ENCODE peak calls at places on chromosomes 7 and 10, in eight cellular contexts. W, O, K, V, I, N, S and C are unnamed samples.

GRCh38 chr7:50782376-50783208 is at the start of gene GRB10:
- DNase-seq in W (no peak), O (peak), K (peak), V (no peak), I (peak), N (peak), S (peak), C (no peak)

GRCh38 chr10:78332013-78332412 is 298.4 kb downstream of the RPS24 start:
- DNase-seq in W (no peak), O (no peak), K (no peak), V (no peak), I (no peak), N (peak), S (no peak), C (no peak)

GRCh38 chr7:54985405-54986360 is 33.1 kb upstream of the EGFR start:
- DNase-seq in W (peak), O (no peak), K (peak), V (peak), I (no peak), N (peak), S (no peak), C (no peak)

GRCh38 chr10:71255817-71256660 is 43.7 kb downstream of the UNC5B start:
- DNase-seq in W (peak), O (no peak), K (peak), V (no peak), I (no peak), N (peak), S (peak), C (no peak)

GRCh38 chr10:78953124-78954008 is 115.4 kb upstream of the ZMIZ1 start:
- DNase-seq in W (no peak), O (no peak), K (no peak), V (no peak), I (no peak), N (peak), S (peak), C (no peak)

GRCh38 chr10:9957352-9957751 is 1060.3 kb upstream of the CELF2 start:
- DNase-seq in W (no peak), O (no peak), K (peak), V (peak), I (no peak), N (peak), S (no peak), C (peak)

GRCh38 chr7:67614843-67615242 is 618.2 kb downstream of the TYW1 start:
- DNase-seq in W (no peak), O (no peak), K (no peak), V (no peak), I (no peak), N (no peak), S (no peak), C (no peak)

GRCh38 chr10:86662186-86663045 is 5.9 kb upstream of the LDB3 start:
- DNase-seq in W (no peak), O (peak), K (no peak), V (no peak), I (peak), N (no peak), S (peak), C (no peak)

GRCh38 chr7:92830532-92831110 is 5.8 kb downstream of the CDK6 start:
- DNase-seq in W (no peak), O (no peak), K (no peak), V (no peak), I (no peak), N (peak), S (no peak), C (no peak)

GRCh38 chr10:5929442-5929841 is 39.4 kb downstream of the FBH1 start:
- DNase-seq in W (no peak), O (no peak), K (no peak), V (no peak), I (no peak), N (no peak), S (no peak), C (no peak)

GRCh38 chr7:130009848-130010688 is 41.1 kb downstream of the ZC3HC1 start:
- DNase-seq in W (peak), O (no peak), K (peak), V (peak), I (no peak), N (peak), S (peak), C (peak)

GRCh38 chr7:150444674-150445365 is 5.6 kb upstream of the GIMAP8 start:
- DNase-seq in W (no peak), O (no peak), K (no peak), V (no peak), I (no peak), N (no peak), S (no peak), C (no peak)

GRCh38 chr7:128427289-128427891 is 17.6 kb upstream of the IMPDH1 start:
- DNase-seq in W (peak), O (no peak), K (peak), V (no peak), I (no peak), N (peak), S (no peak), C (no peak)

GRCh38 chr10:78579995-78580394 is 488.8 kb upstream of the ZMIZ1 start:
- DNase-seq in W (no peak), O (no peak), K (no peak), V (no peak), I (no peak), N (no peak), S (no peak), C (no peak)

GRCh38 chr7:131667699-131668098 is 111.3 kb upstream of the PODXL start:
- DNase-seq in W (no peak), O (no peak), K (no peak), V (no peak), I (no peak), N (no peak), S (no peak), C (no peak)

GRCh38 chr10:42974693-42975002 is 102.2 kb upstream of the RET start:
- DNase-seq in W (no peak), O (no peak), K (no peak), V (no peak), I (no peak), N (no peak), S (peak), C (no peak)

GRCh38 chr7:6188395-6188794 is 84.0 kb downstream of the CYTH3 start:
- DNase-seq in W (no peak), O (no peak), K (no peak), V (no peak), I (no peak), N (no peak), S (no peak), C (no peak)

GRCh38 chr7:14381306-14381705 is 391.8 kb upstream of the ETV1 start:
- DNase-seq in W (no peak), O (no peak), K (no peak), V (no peak), I (no peak), N (peak), S (no peak), C (no peak)

GRCh38 chr7:100584677-100585510 is 1.0 kb downstream of the LRCH4 start:
- DNase-seq in W (peak), O (peak), K (peak), V (no peak), I (peak), N (peak), S (peak), C (no peak)

GRCh38 chr7:82699773-82700186 is 256.2 kb upstream of the CACNA2D1 start:
- DNase-seq in W (peak), O (no peak), K (peak), V (no peak), I (no peak), N (peak), S (no peak), C (peak)

GRCh38 chr7:111082351-111082750 is 8.6 kb upstream of the LRRN3 start:
- DNase-seq in W (no peak), O (no peak), K (no peak), V (peak), I (no peak), N (peak), S (no peak), C (peak)

GRCh38 chr10:124354411-124355382 is 64.0 kb downstream of the OAT start:
- DNase-seq in W (no peak), O (peak), K (peak), V (no peak), I (peak), N (peak), S (no peak), C (no peak)

GRCh38 chr7:24138366-24138765 is 145.6 kb upstream of the NPY start:
- DNase-seq in W (no peak), O (no peak), K (no peak), V (no peak), I (no peak), N (no peak), S (no peak), C (no peak)

GRCh38 chr7:84187813-84188212 is 6.8 kb downstream of the SEMA3A start:
- DNase-seq in W (peak), O (no peak), K (no peak), V (no peak), I (no peak), N (peak), S (no peak), C (no peak)

GRCh38 chr7:18393465-18394118 is 102.0 kb upstream of the HDAC9 start:
- DNase-seq in W (no peak), O (no peak), K (no peak), V (no peak), I (no peak), N (no peak), S (no peak), C (no peak)

GRCh38 chr7:80529362-80529761 is 17.5 kb upstream of the GNAT3 start:
- DNase-seq in W (no peak), O (no peak), K (no peak), V (peak), I (no peak), N (peak), S (no peak), C (no peak)

GRCh38 chr7:2958416-2959342 is 85.0 kb downstream of the CARD11 start:
- DNase-seq in W (peak), O (no peak), K (no peak), V (no peak), I (peak), N (no peak), S (no peak), C (no peak)

GRCh38 chr7:4239991-4240812 is 441.9 kb upstream of the FOXK1 start:
- DNase-seq in W (no peak), O (no peak), K (no peak), V (no peak), I (no peak), N (no peak), S (no peak), C (no peak)

GRCh38 chr7:111872837-111873646 is 310.8 kb upstream of the IMMP2L start:
- DNase-seq in W (no peak), O (no peak), K (no peak), V (no peak), I (no peak), N (no peak), S (no peak), C (no peak)

GRCh38 chr7:148503900-148504487 is 86.6 kb upstream of the C7orf33 start:
- DNase-seq in W (no peak), O (no peak), K (peak), V (peak), I (no peak), N (peak), S (no peak), C (no peak)

GRCh38 chr7:156004265-156005201 is 192.3 kb upstream of the SHH start:
- DNase-seq in W (no peak), O (no peak), K (no peak), V (no peak), I (peak), N (no peak), S (no peak), C (no peak)

GRCh38 chr7:135771961-135772638 is 23.5 kb upstream of the FAM180A start:
- DNase-seq in W (peak), O (no peak), K (peak), V (no peak), I (no peak), N (peak), S (no peak), C (peak)

GRCh38 chr10:52756295-52756694 is 16.3 kb downstream of the MBL2 start:
- DNase-seq in W (no peak), O (no peak), K (no peak), V (no peak), I (no peak), N (no peak), S (no peak), C (no peak)
- H3K4me3 ChIP-seq in W (no peak), O (no peak), K (no peak), V (no peak), I (no peak), N (no peak), S (no peak), C (no peak)

DNA sequence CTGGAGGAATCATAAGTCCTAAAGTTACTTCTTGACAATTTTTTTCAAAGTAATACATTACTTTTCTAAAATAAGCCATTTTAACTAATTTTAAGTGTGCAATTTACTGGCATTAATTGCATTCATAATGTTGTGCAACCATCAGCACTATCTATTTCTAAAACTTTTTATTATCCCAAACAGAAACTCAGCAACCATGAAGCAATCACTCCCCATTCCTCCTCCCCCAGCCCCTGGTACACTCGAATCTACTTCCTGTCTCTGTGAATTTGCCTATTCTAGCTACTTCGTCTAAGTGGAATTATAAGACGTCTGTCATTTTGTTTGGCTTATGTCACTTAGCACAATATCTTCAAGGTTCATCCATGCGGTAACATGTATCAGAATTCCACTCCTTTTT is 84.9 kb downstream of the MKX start:
- DNase-seq in W (no peak), O (no peak), K (no peak), V (no peak), I (no peak), N (peak), S (no peak), C (no peak)
- TF ChIP-seq CTCF in W (no peak), O (no peak), K (no peak), V (no peak), I (no peak), N (no peak), S (no peak), C (no peak)

GRCh38 chr10:13659887-13660544 is 73.3 kb downstream of the PRPF18 start:
- DNase-seq in W (no peak), O (peak), K (peak), V (no peak), I (peak), N (peak), S (no peak), C (no peak)
- H3K4me3 ChIP-seq in W (no peak), O (no peak), K (no peak), V (no peak), I (peak), N (no peak), S (no peak), C (no peak)

DNA sequence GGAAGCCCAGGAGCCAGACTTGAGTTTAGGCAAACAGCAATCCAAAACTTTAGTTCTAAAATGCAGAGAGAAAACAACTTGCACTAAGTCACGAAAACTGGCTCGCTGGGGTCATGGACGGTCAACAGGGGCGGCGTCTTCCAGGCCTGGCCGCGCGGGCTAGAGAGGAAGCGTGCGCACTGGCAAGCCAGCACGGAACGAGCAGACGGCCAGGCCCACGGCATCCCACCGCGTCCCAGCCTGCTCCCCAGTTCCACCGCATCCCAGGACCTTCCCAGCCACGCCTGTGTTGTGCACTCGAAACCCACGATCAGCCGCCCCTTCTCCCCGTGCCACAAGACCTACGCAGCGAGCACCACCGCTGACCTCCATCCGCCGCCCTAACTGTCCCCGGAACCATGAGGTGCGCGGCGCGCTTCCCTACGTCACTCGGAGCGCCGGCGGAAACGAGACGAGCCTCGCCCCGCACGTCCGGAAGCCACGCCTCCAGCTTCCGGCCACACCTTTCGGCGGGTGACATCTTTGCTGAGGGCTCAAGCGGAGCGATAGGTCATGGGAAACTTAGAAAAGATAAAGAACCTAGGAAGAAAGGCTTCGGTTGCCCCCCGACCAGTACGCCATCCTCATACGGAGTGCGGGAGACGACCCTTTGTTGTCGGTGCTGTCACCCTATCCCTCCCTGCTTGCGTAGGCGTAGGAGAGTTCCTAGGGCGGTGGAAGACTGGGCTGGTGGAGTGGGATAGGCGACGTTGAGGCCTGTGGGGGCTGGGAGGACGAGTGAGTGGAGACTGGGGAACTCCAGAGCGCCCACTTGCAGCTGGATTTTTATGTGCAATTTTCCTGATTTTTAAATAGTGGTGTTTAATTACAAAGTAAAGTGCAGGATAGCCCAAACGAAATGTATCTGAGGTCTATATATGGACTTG is at the start of gene TBRG4:
- DNase-seq in W (peak), O (peak), K (peak), V (peak), I (peak), N (peak), S (peak), C (peak)
- TF ChIP-seq CTCF in W (peak), O (peak), K (peak), V (peak), I (peak), N (peak), S (no peak), C (peak)